ENCODE peak calls at places on chromosome 15, in eight cellular contexts. M, W, R, B, E, K, F and I are unnamed samples.

GRCh38 chr15:67753901-67754300 is 71.4 kb upstream of the SKOR1 start:
- DNase-seq in R (no peak), B (no peak), W (no peak), M (no peak), E (no peak), F (no peak), K (no peak), I (no peak)

GRCh38 chr15:58440181-58440910 is 8.6 kb downstream of the LIPC start:
- DNase-seq in F (peak; percentile 22), M (no peak), B (no peak), E (no peak), W (peak; percentile 45), R (no peak), K (peak; percentile 46), I (peak; percentile 30)

GRCh38 chr15:35746121-35746520 is 200.2 kb upstream of the DPH6 start:
- DNase-seq in W (peak; percentile 66), M (no peak), E (no peak), K (peak; percentile 77), F (no peak), B (no peak), R (peak; percentile 32), I (no peak)

GRCh38 chr15:51318382-51319150 is 19.8 kb downstream of the CYP19A1 start:
- DNase-seq in W (peak; percentile 16), R (no peak), F (no peak), M (no peak), E (no peak), B (no peak), K (no peak), I (no peak)

GRCh38 chr15:81752974-81753373 is 292.8 kb downstream of the MEX3B start:
- DNase-seq in R (no peak), M (no peak), W (no peak), E (no peak), B (no peak), K (no peak), F (no peak), I (no peak)

GRCh38 chr15:73982251-73982962 is 9.7 kb downstream of the STOML1 start:
- DNase-seq in F (no peak), K (peak; percentile 91), W (peak; percentile 84), E (peak; percentile 94), R (no peak), B (peak; percentile 48), M (no peak), I (peak; percentile 55)

GRCh38 chr15:90463381-90463780 is 66.3 kb upstream of the CRTC3 start:
- DNase-seq in W (peak; percentile 90), F (peak; percentile 17), E (no peak), M (no peak), B (peak; percentile 31), R (no peak), K (peak; percentile 76), I (no peak)

GRCh38 chr15:101207867-101208288 is 44.0 kb downstream of the CHSY1 start:
- DNase-seq in B (no peak), K (peak; percentile 86), W (peak; percentile 72), F (no peak), R (no peak), M (no peak), E (no peak), I (no peak)

GRCh38 chr15:91980502-91981267 is 127.2 kb downstream of the SLCO3A1 start:
- DNase-seq in B (no peak), K (no peak), E (peak; percentile 64), M (no peak), R (no peak), F (no peak), W (no peak), I (no peak)